ENCODE peak calls at places on chromosome 2, in ten cellular contexts. One of them, this sample, is unnamed.

GRCh38 chr2:147294825-147295392 is 549.9 kb upstream of the ACVR2A start:
- DNase-seq in CD8-positive, alpha-beta T cell: no peak
- DNase-seq in Calu3: no peak
- DNase-seq in endodermal cell: no peak
- DNase-seq in cardiac fibroblast: no peak
- DNase-seq in AG09319: no peak
- DNase-seq in SK-N-SH: no peak
- DNase-seq in progenitor cell of endocrine pancreas: no peak
- DNase-seq in mesothelial cell of epicardium: no peak
- DNase-seq in HFF-Myc: no peak
- DNase-seq in this sample: no peak

GRCh38 chr2:29000481-29000880 is 19.4 kb downstream of the TOGARAM2 start:
- DNase-seq in CD8-positive, alpha-beta T cell: peak
- DNase-seq in Calu3: no peak
- DNase-seq in endodermal cell: no peak
- DNase-seq in cardiac fibroblast: no peak
- DNase-seq in AG09319: no peak
- DNase-seq in SK-N-SH: no peak
- DNase-seq in progenitor cell of endocrine pancreas: no peak
- DNase-seq in mesothelial cell of epicardium: no peak
- DNase-seq in HFF-Myc: no peak
- DNase-seq in this sample: no peak

GRCh38 chr2:40758778-40759177 is 306.9 kb upstream of the SLC8A1 start:
- DNase-seq in CD8-positive, alpha-beta T cell: no peak
- DNase-seq in Calu3: no peak
- DNase-seq in endodermal cell: no peak
- DNase-seq in cardiac fibroblast: peak
- DNase-seq in AG09319: no peak
- DNase-seq in SK-N-SH: no peak
- DNase-seq in progenitor cell of endocrine pancreas: no peak
- DNase-seq in mesothelial cell of epicardium: no peak
- DNase-seq in HFF-Myc: no peak
- DNase-seq in this sample: no peak

GRCh38 chr2:137888845-137889244 is 75.4 kb upstream of the HNMT start:
- DNase-seq in CD8-positive, alpha-beta T cell: no peak
- DNase-seq in Calu3: peak
- DNase-seq in endodermal cell: peak
- DNase-seq in cardiac fibroblast: peak
- DNase-seq in AG09319: no peak
- DNase-seq in SK-N-SH: peak
- DNase-seq in progenitor cell of endocrine pancreas: peak
- DNase-seq in mesothelial cell of epicardium: peak
- DNase-seq in HFF-Myc: no peak
- DNase-seq in this sample: no peak

GRCh38 chr2:206996556-206997065 is 57.3 kb downstream of the CPO start:
- DNase-seq in CD8-positive, alpha-beta T cell: no peak
- DNase-seq in Calu3: no peak
- DNase-seq in endodermal cell: no peak
- DNase-seq in cardiac fibroblast: no peak
- DNase-seq in AG09319: no peak
- DNase-seq in SK-N-SH: no peak
- DNase-seq in progenitor cell of endocrine pancreas: no peak
- DNase-seq in mesothelial cell of epicardium: no peak
- DNase-seq in HFF-Myc: no peak
- DNase-seq in this sample: no peak

GRCh38 chr2:240436626-240437180 is 1.2 kb downstream of the GPC1 start:
- DNase-seq in CD8-positive, alpha-beta T cell: no peak
- DNase-seq in Calu3: no peak
- DNase-seq in endodermal cell: peak
- DNase-seq in cardiac fibroblast: peak
- DNase-seq in AG09319: no peak
- DNase-seq in SK-N-SH: no peak
- DNase-seq in progenitor cell of endocrine pancreas: no peak
- DNase-seq in mesothelial cell of epicardium: no peak
- DNase-seq in HFF-Myc: no peak
- DNase-seq in this sample: no peak

GRCh38 chr2:172639823-172640222 is 83.9 kb downstream of the PDK1 start:
- DNase-seq in CD8-positive, alpha-beta T cell: no peak
- DNase-seq in Calu3: no peak
- DNase-seq in endodermal cell: no peak
- DNase-seq in cardiac fibroblast: peak
- DNase-seq in AG09319: peak
- DNase-seq in SK-N-SH: no peak
- DNase-seq in progenitor cell of endocrine pancreas: no peak
- DNase-seq in mesothelial cell of epicardium: no peak
- DNase-seq in HFF-Myc: peak
- DNase-seq in this sample: no peak

GRCh38 chr2:197786010-197786877 is 1.1 kb upstream of the BOLL start:
- DNase-seq in CD8-positive, alpha-beta T cell: peak
- DNase-seq in Calu3: peak
- DNase-seq in endodermal cell: peak
- DNase-seq in cardiac fibroblast: no peak
- DNase-seq in AG09319: no peak
- DNase-seq in SK-N-SH: peak
- DNase-seq in progenitor cell of endocrine pancreas: peak
- DNase-seq in mesothelial cell of epicardium: no peak
- DNase-seq in HFF-Myc: no peak
- DNase-seq in this sample: no peak

GRCh38 chr2:9330639-9331270 is 92.6 kb downstream of the ITGB1BP1 start:
- DNase-seq in CD8-positive, alpha-beta T cell: no peak
- DNase-seq in Calu3: no peak
- DNase-seq in endodermal cell: no peak
- DNase-seq in cardiac fibroblast: no peak
- DNase-seq in AG09319: no peak
- DNase-seq in SK-N-SH: no peak
- DNase-seq in progenitor cell of endocrine pancreas: no peak
- DNase-seq in mesothelial cell of epicardium: no peak
- DNase-seq in HFF-Myc: no peak
- DNase-seq in this sample: no peak

GRCh38 chr2:85990084-85990483 is 101.3 kb upstream of the ST3GAL5 start:
- DNase-seq in CD8-positive, alpha-beta T cell: no peak
- DNase-seq in Calu3: peak
- DNase-seq in endodermal cell: peak
- DNase-seq in cardiac fibroblast: no peak
- DNase-seq in AG09319: no peak
- DNase-seq in SK-N-SH: no peak
- DNase-seq in progenitor cell of endocrine pancreas: peak
- DNase-seq in mesothelial cell of epicardium: no peak
- DNase-seq in HFF-Myc: no peak
- DNase-seq in this sample: no peak

GRCh38 chr2:30693821-30694281 is 113.4 kb downstream of the CAPN13 start:
- DNase-seq in CD8-positive, alpha-beta T cell: no peak
- DNase-seq in Calu3: no peak
- DNase-seq in endodermal cell: no peak
- DNase-seq in cardiac fibroblast: no peak
- DNase-seq in AG09319: no peak
- DNase-seq in SK-N-SH: no peak
- DNase-seq in progenitor cell of endocrine pancreas: no peak
- DNase-seq in mesothelial cell of epicardium: peak
- DNase-seq in HFF-Myc: no peak
- DNase-seq in this sample: no peak

GRCh38 chr2:101617786-101618185 is 79.7 kb upstream of the MAP4K4 start:
- DNase-seq in CD8-positive, alpha-beta T cell: no peak
- DNase-seq in Calu3: no peak
- DNase-seq in endodermal cell: no peak
- DNase-seq in cardiac fibroblast: no peak
- DNase-seq in AG09319: no peak
- DNase-seq in SK-N-SH: no peak
- DNase-seq in progenitor cell of endocrine pancreas: no peak
- DNase-seq in mesothelial cell of epicardium: no peak
- DNase-seq in HFF-Myc: no peak
- DNase-seq in this sample: no peak

GRCh38 chr2:234821946-234822470 is 129.8 kb upstream of the SH3BP4 start:
- DNase-seq in CD8-positive, alpha-beta T cell: no peak
- DNase-seq in Calu3: no peak
- DNase-seq in endodermal cell: no peak
- DNase-seq in cardiac fibroblast: no peak
- DNase-seq in AG09319: no peak
- DNase-seq in SK-N-SH: no peak
- DNase-seq in progenitor cell of endocrine pancreas: no peak
- DNase-seq in mesothelial cell of epicardium: no peak
- DNase-seq in HFF-Myc: no peak
- DNase-seq in this sample: no peak

GRCh38 chr2:8315766-8316165 is 366.1 kb upstream of the ID2 start:
- DNase-seq in CD8-positive, alpha-beta T cell: no peak
- DNase-seq in Calu3: peak
- DNase-seq in endodermal cell: peak
- DNase-seq in cardiac fibroblast: no peak
- DNase-seq in AG09319: no peak
- DNase-seq in SK-N-SH: no peak
- DNase-seq in progenitor cell of endocrine pancreas: no peak
- DNase-seq in mesothelial cell of epicardium: no peak
- DNase-seq in HFF-Myc: no peak
- DNase-seq in this sample: no peak

DNA sequence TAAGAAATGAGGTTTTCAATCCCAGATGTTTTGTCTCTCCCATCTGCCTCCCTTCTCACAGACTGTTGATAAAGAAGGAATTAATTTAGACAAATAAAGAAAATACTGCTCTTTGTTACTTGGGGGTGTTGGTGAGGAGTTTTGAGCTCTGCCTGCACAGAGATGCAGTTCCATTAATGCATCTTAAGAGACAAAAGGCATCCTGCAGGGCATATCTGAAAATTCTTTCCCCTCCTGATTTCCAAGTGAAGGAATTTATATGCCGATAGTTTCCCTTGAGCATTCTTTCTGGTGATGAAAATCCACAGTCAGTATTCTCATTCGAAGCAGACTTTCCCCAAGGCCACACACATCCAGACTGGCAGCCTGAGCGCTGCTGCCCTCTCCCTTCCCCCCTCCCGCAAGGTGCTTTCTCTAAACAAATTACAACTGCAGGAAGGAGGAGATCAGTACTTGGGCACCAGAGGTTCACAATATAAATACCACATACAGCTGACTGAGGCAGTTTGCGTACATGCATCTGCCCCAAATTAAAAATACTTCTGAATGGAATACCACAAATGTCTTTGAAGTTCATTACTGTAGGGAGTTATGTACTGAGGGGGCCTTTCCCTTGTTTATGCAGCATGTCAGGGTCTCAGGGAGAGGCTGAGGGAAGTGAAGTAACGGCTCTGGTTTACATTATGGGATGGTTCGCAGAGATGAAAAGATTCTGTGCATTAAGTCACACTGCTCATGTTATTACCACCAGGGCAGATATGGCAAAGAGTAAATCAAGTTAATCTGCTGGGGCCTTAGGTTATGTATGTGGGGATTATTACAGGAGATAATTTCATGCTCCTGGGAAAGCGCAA is 385.7 kb upstream of the RND3 start:
- DNase-seq in CD8-positive, alpha-beta T cell: no peak
- DNase-seq in Calu3: no peak
- DNase-seq in endodermal cell: peak
- DNase-seq in cardiac fibroblast: no peak
- DNase-seq in AG09319: no peak
- DNase-seq in SK-N-SH: peak
- DNase-seq in progenitor cell of endocrine pancreas: no peak
- DNase-seq in mesothelial cell of epicardium: no peak
- DNase-seq in HFF-Myc: peak
- DNase-seq in this sample: no peak
- TF ChIP-seq CTCF in CD8-positive, alpha-beta T cell: no peak
- TF ChIP-seq CTCF in Calu3: no peak
- TF ChIP-seq CTCF in endodermal cell: no peak
- TF ChIP-seq CTCF in cardiac fibroblast: no peak
- TF ChIP-seq CTCF in AG09319: peak
- TF ChIP-seq CTCF in SK-N-SH: no peak
- TF ChIP-seq CTCF in progenitor cell of endocrine pancreas: no peak
- TF ChIP-seq CTCF in mesothelial cell of epicardium: no peak
- TF ChIP-seq CTCF in HFF-Myc: no peak
- TF ChIP-seq CTCF in this sample: no peak

DNA sequence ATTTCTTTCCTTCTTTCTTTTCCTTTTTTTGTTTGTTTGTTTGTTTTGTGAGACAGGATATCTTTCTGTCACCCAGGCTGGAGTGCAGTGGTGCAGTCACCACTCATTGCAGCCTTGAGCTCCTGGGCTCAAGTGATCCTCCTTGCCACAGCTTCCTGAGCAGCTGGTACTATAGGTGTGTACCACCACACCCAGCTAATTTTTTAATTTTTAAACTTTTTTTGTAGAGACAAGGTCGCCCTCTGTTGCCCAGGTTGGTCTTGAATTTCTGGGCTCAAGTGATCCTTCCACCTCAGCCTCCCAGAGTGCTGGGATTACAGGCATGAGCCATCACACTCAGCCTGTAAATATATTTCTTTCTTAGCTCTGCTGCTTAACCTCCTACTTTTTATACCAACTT is 83.4 kb upstream of the CYP20A1 start:
- DNase-seq in CD8-positive, alpha-beta T cell: no peak
- DNase-seq in Calu3: peak
- DNase-seq in endodermal cell: peak
- DNase-seq in cardiac fibroblast: no peak
- DNase-seq in AG09319: no peak
- DNase-seq in SK-N-SH: no peak
- DNase-seq in progenitor cell of endocrine pancreas: no peak
- DNase-seq in mesothelial cell of epicardium: no peak
- DNase-seq in HFF-Myc: no peak
- DNase-seq in this sample: no peak
- TF ChIP-seq CTCF in CD8-positive, alpha-beta T cell: no peak
- TF ChIP-seq CTCF in Calu3: peak
- TF ChIP-seq CTCF in endodermal cell: peak
- TF ChIP-seq CTCF in cardiac fibroblast: no peak
- TF ChIP-seq CTCF in AG09319: no peak
- TF ChIP-seq CTCF in SK-N-SH: peak
- TF ChIP-seq CTCF in progenitor cell of endocrine pancreas: peak
- TF ChIP-seq CTCF in mesothelial cell of epicardium: no peak
- TF ChIP-seq CTCF in HFF-Myc: no peak
- TF ChIP-seq CTCF in this sample: no peak

GRCh38 chr2:3584076-3584475 is 9.0 kb downstream of the RPS7 start:
- DNase-seq in CD8-positive, alpha-beta T cell: no peak
- DNase-seq in Calu3: no peak
- DNase-seq in endodermal cell: no peak
- DNase-seq in cardiac fibroblast: no peak
- DNase-seq in AG09319: no peak
- DNase-seq in SK-N-SH: peak
- DNase-seq in progenitor cell of endocrine pancreas: no peak
- DNase-seq in mesothelial cell of epicardium: no peak
- DNase-seq in HFF-Myc: no peak
- DNase-seq in this sample: no peak
- TF ChIP-seq CTCF in CD8-positive, alpha-beta T cell: no peak
- TF ChIP-seq CTCF in Calu3: no peak
- TF ChIP-seq CTCF in endodermal cell: no peak
- TF ChIP-seq CTCF in cardiac fibroblast: no peak
- TF ChIP-seq CTCF in AG09319: no peak
- TF ChIP-seq CTCF in SK-N-SH: no peak
- TF ChIP-seq CTCF in progenitor cell of endocrine pancreas: no peak
- TF ChIP-seq CTCF in mesothelial cell of epicardium: no peak
- TF ChIP-seq CTCF in HFF-Myc: no peak
- TF ChIP-seq CTCF in this sample: no peak

GRCh38 chr2:21928292-21928691 is 804.5 kb downstream of the TDRD15 start:
- DNase-seq in CD8-positive, alpha-beta T cell: no peak
- DNase-seq in Calu3: no peak
- DNase-seq in endodermal cell: no peak
- DNase-seq in cardiac fibroblast: peak
- DNase-seq in AG09319: no peak
- DNase-seq in SK-N-SH: no peak
- DNase-seq in progenitor cell of endocrine pancreas: no peak
- DNase-seq in mesothelial cell of epicardium: no peak
- DNase-seq in HFF-Myc: no peak
- DNase-seq in this sample: no peak
- TF ChIP-seq CTCF in CD8-positive, alpha-beta T cell: no peak
- TF ChIP-seq CTCF in Calu3: no peak
- TF ChIP-seq CTCF in endodermal cell: peak
- TF ChIP-seq CTCF in cardiac fibroblast: peak
- TF ChIP-seq CTCF in AG09319: no peak
- TF ChIP-seq CTCF in SK-N-SH: no peak
- TF ChIP-seq CTCF in progenitor cell of endocrine pancreas: peak
- TF ChIP-seq CTCF in mesothelial cell of epicardium: peak
- TF ChIP-seq CTCF in HFF-Myc: no peak
- TF ChIP-seq CTCF in this sample: no peak

GRCh38 chr2:27217173-27218121 is at the start of gene CAD:
- DNase-seq in CD8-positive, alpha-beta T cell: peak
- DNase-seq in Calu3: peak
- DNase-seq in endodermal cell: peak
- DNase-seq in cardiac fibroblast: peak
- DNase-seq in AG09319: no peak
- DNase-seq in SK-N-SH: peak
- DNase-seq in progenitor cell of endocrine pancreas: peak
- DNase-seq in mesothelial cell of epicardium: peak
- DNase-seq in HFF-Myc: peak
- DNase-seq in this sample: peak
- TF ChIP-seq CTCF in CD8-positive, alpha-beta T cell: no peak
- TF ChIP-seq CTCF in Calu3: no peak
- TF ChIP-seq CTCF in endodermal cell: peak
- TF ChIP-seq CTCF in cardiac fibroblast: peak
- TF ChIP-seq CTCF in AG09319: no peak
- TF ChIP-seq CTCF in SK-N-SH: peak
- TF ChIP-seq CTCF in progenitor cell of endocrine pancreas: peak
- TF ChIP-seq CTCF in mesothelial cell of epicardium: no peak
- TF ChIP-seq CTCF in HFF-Myc: no peak
- TF ChIP-seq CTCF in this sample: peak